ENCODE peak calls at places on chromosomes 12 and 14, in seven cellular contexts. T is pancreas; N is cardiac fibroblast; P is neural progenitor cell; S is CD4-positive, alpha-beta memory T cell; O is choroid plexus epithelial cell; A is AG04450. D is an unnamed sample.

GRCh38 chr12:123533672-123534643 is at the start of gene RILPL1:
- DNase-seq in S (no peak), O (peak), N (peak), P (peak), A (no peak), T (peak), D (peak)

GRCh38 chr12:57220770-57221168 is 4.2 kb downstream of the NXPH4 start:
- DNase-seq in A (no peak), P (no peak), O (no peak), N (no peak), S (no peak), T (no peak), D (no peak)

GRCh38 chr12:104243971-104244370 is 28.4 kb downstream of the TXNRD1 start:
- DNase-seq in S (no peak), O (no peak), P (no peak), T (no peak), N (no peak), A (no peak), D (no peak)

GRCh38 chr12:99278899-99279298 is 368.7 kb upstream of the GARIN6 start:
- DNase-seq in O (no peak), S (no peak), P (no peak), N (no peak), T (no peak), A (no peak), D (no peak)

GRCh38 chr14:24077086-24077485 is 5.7 kb downstream of the CPNE6 start:
- DNase-seq in S (no peak), N (no peak), P (no peak), O (no peak), T (no peak), A (no peak), D (no peak)

GRCh38 chr14:73467800-73468199 is 9.5 kb upstream of the NUMB start:
- DNase-seq in A (no peak), S (no peak), T (no peak), P (no peak), N (peak), O (peak), D (no peak)

GRCh38 chr14:72888636-72889201 is 5.2 kb downstream of the DPF3 start:
- DNase-seq in P (no peak), A (no peak), T (no peak), N (peak), O (peak), S (no peak), D (no peak)

GRCh38 chr14:101730626-101731186 is 30.8 kb upstream of the PPP2R5C start:
- DNase-seq in N (no peak), S (no peak), O (no peak), A (no peak), P (no peak), T (no peak), D (no peak)

GRCh38 chr12:40107803-40108620 is 2.1 kb upstream of the SLC2A13 start:
- DNase-seq in T (no peak), S (no peak), N (no peak), P (no peak), A (no peak), O (no peak), D (no peak)

GRCh38 chr12:29773076-29773475 is 10.7 kb downstream of the TMTC1 start:
- DNase-seq in T (no peak), A (no peak), S (no peak), O (no peak), P (no peak), N (peak), D (no peak)

GRCh38 chr14:68377459-68377858 is 415.4 kb downstream of the ZFP36L1 start:
- DNase-seq in A (no peak), S (no peak), T (peak), P (peak), O (peak), N (peak), D (no peak)

GRCh38 chr14:100786820-100787219 is 39.1 kb upstream of the MEG3 start:
- DNase-seq in A (no peak), P (no peak), S (no peak), O (no peak), T (no peak), N (no peak), D (no peak)

GRCh38 chr14:78763746-78764145 is 593.6 kb downstream of the NRXN3 start:
- DNase-seq in A (no peak), O (no peak), T (no peak), P (no peak), S (no peak), N (no peak), D (no peak)

GRCh38 chr14:41461380-41461779 is 145.3 kb upstream of the LRFN5 start:
- DNase-seq in O (no peak), S (no peak), T (no peak), P (no peak), N (no peak), A (no peak), D (no peak)

GRCh38 chr14:26199599-26200370 is 398.0 kb downstream of the NOVA1 start:
- DNase-seq in O (peak), N (peak), S (no peak), A (no peak), T (no peak), P (no peak), D (no peak)

GRCh38 chr12:51521554-51522276 is 69.3 kb upstream of the SCN8A start:
- DNase-seq in T (no peak), N (no peak), S (no peak), P (no peak), O (peak), A (no peak), D (no peak)

GRCh38 chr14:25009891-25010290 is 40.1 kb downstream of the STXBP6 start:
- DNase-seq in P (peak), S (no peak), N (peak), O (no peak), T (no peak), A (no peak), D (no peak)

GRCh38 chr12:110028323-110028722 is 20.0 kb downstream of the C12orf76 start:
- DNase-seq in O (peak), A (no peak), P (no peak), T (no peak), N (no peak), S (no peak), D (no peak)

GRCh38 chr14:102732924-102733323 is 44.3 kb upstream of the TRAF3 start:
- DNase-seq in A (no peak), T (no peak), O (no peak), N (no peak), P (no peak), S (no peak), D (no peak)

GRCh38 chr12:89307665-89308253 is 44.5 kb downstream of the DUSP6 start:
- DNase-seq in P (no peak), T (no peak), A (no peak), N (no peak), O (no peak), S (no peak), D (no peak)

GRCh38 chr14:104085032-104085888 is at the start of gene ASPG:
- DNase-seq in P (peak), A (no peak), N (no peak), O (no peak), S (no peak), T (peak), D (no peak)
- H3K4me3 ChIP-seq in P (peak), A (no peak), N (no peak), O (no peak), S (no peak), T (no peak), D (no peak)

DNA sequence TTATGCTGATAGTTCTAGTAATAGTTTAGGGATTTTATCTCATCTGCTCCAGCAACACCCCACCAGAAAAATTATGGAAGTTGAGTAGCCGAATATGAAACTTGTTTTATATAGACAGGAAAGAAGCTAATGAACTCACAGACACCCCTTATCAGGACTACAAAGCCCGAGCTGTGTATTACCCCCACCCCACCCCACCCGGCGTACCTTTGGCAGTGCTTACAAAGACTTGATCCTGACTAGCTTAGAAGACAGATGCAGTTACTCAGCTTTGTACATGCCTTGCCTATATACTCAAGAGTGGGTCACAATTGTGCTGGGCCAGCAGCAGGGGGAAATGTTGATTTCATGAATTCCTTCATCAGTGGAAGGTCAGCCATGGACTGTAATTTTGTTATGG is 22.4 kb downstream of the PROX2 start:
- DNase-seq in P (no peak), A (no peak), O (no peak), S (no peak), T (no peak), N (no peak), D (no peak)
- H3K4me3 ChIP-seq in P (no peak), A (no peak), O (no peak), S (no peak), T (no peak), N (no peak), D (no peak)

GRCh38 chr12:6613015-6613775 is 6.0 kb upstream of the CHD4 start:
- DNase-seq in A (no peak), S (no peak), O (peak), T (peak), N (peak), P (peak), D (no peak)
- H3K4me3 ChIP-seq in A (peak), S (no peak), O (peak), T (no peak), N (no peak), P (peak), D (no peak)

DNA sequence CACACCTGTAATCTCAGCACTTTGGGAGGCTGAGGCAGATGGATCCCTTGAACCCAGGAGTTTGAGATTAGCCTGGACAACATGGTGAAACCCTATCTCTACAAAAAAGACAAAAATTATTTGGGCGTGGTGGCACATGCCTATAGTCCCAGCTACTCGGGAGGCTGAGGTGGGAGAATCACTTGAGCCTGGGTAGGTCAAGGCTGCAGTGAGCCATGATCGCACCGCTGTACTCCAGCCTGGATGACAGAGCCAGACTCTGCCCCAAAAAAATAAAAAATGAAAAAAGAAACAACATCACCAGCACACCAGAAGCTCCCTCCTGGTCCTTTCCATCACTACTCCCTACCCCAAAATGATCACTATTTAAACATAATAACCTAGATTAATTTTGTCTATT is 2.6 kb downstream of the VEZT start:
- DNase-seq in A (no peak), S (no peak), T (no peak), P (no peak), N (no peak), O (no peak), D (no peak)
- H3K4me3 ChIP-seq in A (peak), S (no peak), T (no peak), P (peak), N (no peak), O (peak), D (no peak)

GRCh38 chr14:61438036-61438435 is 116.7 kb downstream of the PRKCH start:
- DNase-seq in S (peak), O (no peak), A (no peak), N (no peak), P (no peak), T (no peak), D (no peak)

GRCh38 chr14:61438860-61439765 is 117.7 kb downstream of the PRKCH start:
- DNase-seq in P (peak), T (peak), A (no peak), N (peak), O (peak), S (peak), D (peak)

GRCh38 chr14:61437383-61437782 is 116.0 kb downstream of the PRKCH start:
- DNase-seq in T (no peak), S (no peak), O (no peak), N (no peak), P (no peak), A (no peak), D (no peak)

GRCh38 chr14:61438497-61438859 is 117.1 kb downstream of the PRKCH start:
- DNase-seq in P (no peak), A (no peak), S (peak), N (no peak), T (no peak), O (peak), D (no peak)

DNA sequence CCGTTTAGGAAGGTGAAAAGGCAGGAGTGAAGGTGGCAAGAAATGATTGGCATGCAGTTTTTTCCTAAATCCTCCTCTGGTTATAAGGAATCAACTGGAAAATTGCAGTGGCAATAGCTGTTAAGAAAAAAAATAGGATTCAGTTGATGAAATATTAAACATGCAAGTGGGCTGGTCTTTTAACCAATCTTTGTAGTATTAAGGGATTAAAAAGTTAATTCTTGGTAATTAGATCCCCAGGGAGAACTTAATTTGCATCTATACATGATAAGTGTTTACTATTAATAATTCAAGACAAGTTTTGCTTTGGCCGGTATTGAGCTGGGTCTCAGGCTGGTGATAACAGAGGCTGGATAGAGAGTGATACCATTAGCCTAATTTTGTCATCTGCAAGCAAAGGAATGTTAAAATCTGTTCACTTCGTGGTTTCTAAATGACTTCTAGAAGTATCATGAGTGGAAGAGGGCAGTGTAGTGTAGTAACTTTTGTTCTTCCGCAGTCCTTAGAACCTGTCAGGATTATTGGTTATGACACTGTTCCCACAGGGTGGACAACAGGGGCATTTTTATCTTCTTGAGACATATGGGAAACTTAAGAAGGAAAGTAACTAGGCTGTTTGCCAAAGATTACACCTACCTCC is 118.5 kb downstream of the PRKCH start:
- DNase-seq in S (peak), N (no peak), A (no peak), P (no peak), T (no peak), O (no peak), D (no peak)
- H3K4me3 ChIP-seq in S (no peak), N (no peak), A (no peak), P (no peak), T (no peak), O (no peak), D (peak)

GRCh38 chr12:6122211-6122610 is 2.3 kb downstream of the VWF start:
- DNase-seq in A (no peak), N (no peak), T (no peak), O (no peak), S (no peak), P (no peak), D (no peak)

GRCh38 chr12:6124411-6125151 is at the start of gene VWF:
- DNase-seq in S (no peak), A (no peak), T (no peak), O (no peak), P (peak), N (no peak), D (no peak)

GRCh38 chr12:6118891-6119568 is 5.4 kb downstream of the VWF start:
- DNase-seq in P (no peak), O (peak), S (no peak), A (no peak), N (peak), T (no peak), D (no peak)

GRCh38 chr12:6120796-6121473 is 3.5 kb downstream of the VWF start:
- DNase-seq in S (no peak), O (no peak), N (no peak), P (no peak), T (no peak), A (no peak), D (no peak)

DNA sequence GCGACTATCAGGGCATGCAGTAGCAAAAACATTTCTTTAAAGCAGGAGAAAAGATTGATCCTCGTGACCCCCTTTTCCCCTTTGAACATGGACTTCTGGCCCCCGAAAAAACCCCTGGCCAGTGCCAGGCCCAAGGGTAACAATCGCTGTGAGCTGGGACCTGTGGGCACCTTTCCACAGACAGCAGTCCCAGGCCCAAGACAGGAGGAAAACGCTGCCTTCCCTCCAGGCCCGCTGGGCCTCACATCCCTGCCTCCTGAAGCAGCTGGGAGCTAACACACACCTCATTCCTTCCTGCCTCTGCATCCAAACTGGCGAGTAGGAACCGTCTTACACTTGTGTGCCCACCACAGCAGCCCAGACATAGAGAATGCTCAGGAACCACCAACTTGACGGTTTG is 1.2 kb downstream of the VWF start:
- DNase-seq in A (no peak), N (no peak), P (no peak), O (no peak), S (no peak), T (no peak), D (no peak)
- H3K4me3 ChIP-seq in A (no peak), N (no peak), P (no peak), O (no peak), S (no peak), T (no peak), D (no peak)

D was measured in naive thymus-derived CD4-positive, alpha-beta T cell.